ENCODE peak calls at places on chromosomes 7 and 10, in ten cellular contexts. R is lung; K is ascending aorta; Z is psoas muscle; M is left ventricle myocardium inferior; B is effector memory CD4-positive, alpha-beta T cell; A is CD4-positive, alpha-beta memory T cell; D is heart left ventricle; N is Caco-2; Q is ovary. U is an unnamed sample.

GRCh38 chr10:14571866-14572507 is 202.7 kb downstream of the FAM107B start:
- DNase-seq in Q (no peak), R (peak; percentile 90), M (no peak), A (peak; percentile 86), B (peak; percentile 64), D (no peak), K (no peak), Z (no peak), N (no peak), U (no peak)

GRCh38 chr10:84118395-84119006 is 20.8 kb upstream of the GHITM start:
- DNase-seq in Q (no peak), K (no peak), A (no peak), Z (no peak), B (no peak), R (no peak), M (no peak), N (no peak), D (no peak), U (no peak)

GRCh38 chr10:77490512-77490911 is 147.1 kb downstream of the KCNMA1 start:
- DNase-seq in D (no peak), R (no peak), Q (no peak), N (no peak), Z (no peak), M (no peak), A (no peak), B (no peak), K (no peak), U (no peak)

GRCh38 chr7:127612263-127612662 is 5.7 kb downstream of the PAX4 start:
- DNase-seq in D (no peak), R (no peak), M (no peak), B (no peak), Q (no peak), K (no peak), A (no peak), N (no peak), Z (no peak), U (no peak)

GRCh38 chr7:103689262-103689661 is 243.3 kb upstream of the SLC26A5 start:
- DNase-seq in M (no peak), Z (no peak), B (no peak), A (no peak), R (no peak), D (no peak), Q (no peak), K (no peak), N (no peak), U (no peak)

GRCh38 chr7:47830015-47830414 is 118.3 kb downstream of the PKD1L1 start:
- DNase-seq in Q (no peak), A (no peak), B (no peak), K (no peak), N (no peak), Z (no peak), R (no peak), M (no peak), D (no peak), U (no peak)

GRCh38 chr7:121395494-121395960 is 581 bp downstream of the FAM3C start:
- DNase-seq in A (no peak), M (no peak), Q (no peak), B (peak; percentile 34), R (no peak), N (no peak), D (peak; percentile 59), Z (no peak), K (no peak), U (peak; percentile 46)

GRCh38 chr10:24740714-24741113 is 17.0 kb upstream of the ARHGAP21 start:
- DNase-seq in K (no peak), M (no peak), R (no peak), D (no peak), A (no peak), Q (no peak), N (no peak), Z (no peak), B (no peak), U (no peak)

GRCh38 chr10:92490387-92490786 is 83.5 kb downstream of the IDE start:
- DNase-seq in Z (no peak), M (no peak), Q (no peak), B (no peak), N (no peak), A (no peak), K (no peak), R (no peak), D (no peak), U (no peak)

GRCh38 chr7:29968683-29969457 is 20.7 kb downstream of the SCRN1 start:
- DNase-seq in N (no peak), A (no peak), Q (no peak), R (no peak), D (no peak), Z (no peak), K (no peak), B (no peak), M (no peak), U (no peak)

GRCh38 chr10:122847782-122848604 is 2.3 kb upstream of the CUZD1 start:
- DNase-seq in N (no peak), M (no peak), A (no peak), K (no peak), R (no peak), Q (no peak), B (no peak), D (no peak), Z (no peak), U (no peak)

GRCh38 chr7:86411804-86412203 is 231.9 kb upstream of the GRM3 start:
- DNase-seq in B (no peak), M (no peak), Z (no peak), R (no peak), N (no peak), Q (no peak), K (no peak), A (no peak), D (no peak), U (no peak)

GRCh38 chr10:97812696-97813095 is 36.9 kb upstream of the GOLGA7B start:
- DNase-seq in B (no peak), Q (no peak), N (no peak), Z (no peak), A (no peak), R (no peak), M (no peak), D (no peak), K (no peak), U (no peak)

GRCh38 chr7:100789055-100789454 is 38.3 kb downstream of the EPHB4 start:
- DNase-seq in M (no peak), A (no peak), Z (no peak), B (no peak), N (peak; percentile 39), R (no peak), Q (no peak), D (no peak), K (no peak), U (no peak)

GRCh38 chr10:48520594-48520993 is 84.3 kb downstream of the ARHGAP22 start:
- DNase-seq in R (no peak), A (no peak), Q (no peak), D (no peak), M (no peak), N (no peak), K (no peak), Z (no peak), B (no peak), U (peak; percentile 3)

GRCh38 chr7:22584179-22584578 is 84.2 kb upstream of the STEAP1B start:
- DNase-seq in K (no peak), Z (no peak), R (no peak), B (no peak), D (no peak), M (no peak), A (no peak), N (no peak), Q (no peak), U (no peak)

GRCh38 chr7:108014747-108015682 is 12.1 kb upstream of the LAMB1 start:
- DNase-seq in Z (no peak), R (no peak), D (no peak), B (no peak), Q (no peak), M (no peak), K (no peak), A (no peak), N (peak; percentile 60), U (no peak)

GRCh38 chr10:31000071-31000787 is 31.4 kb downstream of the ZNF438 start:
- DNase-seq in K (no peak), D (no peak), A (no peak), N (peak; percentile 14), B (no peak), Q (no peak), Z (no peak), M (no peak), R (no peak), U (no peak)
- H3K4me1 ChIP-seq in K (no peaks in the 10 kb centered on the region), D (peaks cover 47% of the 10 kb centered on the region), A (peaks cover 28% of the 10 kb centered on the region), N (peaks cover 9% of the 10 kb centered on the region), B (peaks cover 3% of the 10 kb centered on the region), Q (peaks cover 3% of the 10 kb centered on the region), Z (peaks cover 20% of the 10 kb centered on the region), M (peaks cover 48% of the 10 kb centered on the region), R (peaks cover 19% of the 10 kb centered on the region), U (peaks cover 7% of the 10 kb centered on the region)

DNA sequence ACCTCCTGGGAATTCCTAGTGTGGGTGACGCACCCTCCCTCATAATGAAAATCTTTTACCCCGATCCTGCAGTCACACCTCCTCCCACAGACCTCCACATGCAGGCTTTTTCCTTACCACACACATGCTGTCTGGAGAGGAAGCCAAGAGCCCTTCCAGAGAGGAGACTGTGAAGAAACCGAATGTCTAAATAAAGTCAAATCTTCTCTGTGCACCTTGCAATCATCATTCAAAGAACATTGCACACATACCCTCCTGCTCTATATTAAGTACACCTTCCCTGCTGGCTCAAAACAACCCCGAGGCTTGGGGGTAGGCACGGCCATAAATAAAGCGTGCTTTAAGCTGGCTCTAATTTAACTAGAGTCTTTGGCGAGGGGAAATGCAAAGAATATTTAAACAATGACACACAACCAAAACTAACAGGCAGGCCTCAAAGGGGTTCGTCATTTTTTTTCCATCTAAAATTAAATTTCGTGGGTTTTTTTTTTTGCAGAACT is 34.9 kb downstream of the CALML3 start:
- DNase-seq in B (no peak), A (no peak), K (no peak), N (no peak), Z (no peak), Q (no peak), D (no peak), M (no peak), R (no peak), U (no peak)
- H3K4me1 ChIP-seq in B (peaks cover 9% of the 10 kb centered on the region), A (peaks cover 19% of the 10 kb centered on the region), K (peaks cover 35% of the 10 kb centered on the region), N (peaks cover 24% of the 10 kb centered on the region), Z (no peaks in the 10 kb centered on the region), Q (peaks cover 10% of the 10 kb centered on the region), D (peaks cover 17% of the 10 kb centered on the region), M (no peaks in the 10 kb centered on the region), R (no peaks in the 10 kb centered on the region), U (peaks cover 2% of the 10 kb centered on the region)

GRCh38 chr7:112596981-112597380 is 116.2 kb downstream of the LSMEM1 start:
- DNase-seq in Q (no peak), R (no peak), A (no peak), Z (no peak), D (no peak), M (no peak), B (no peak), K (no peak), N (no peak), U (no peak)
- H3K4me1 ChIP-seq in Q (no peaks in the 10 kb centered on the region), R (no peaks in the 10 kb centered on the region), A (no peaks in the 10 kb centered on the region), Z (no peaks in the 10 kb centered on the region), D (peaks cover 24% of the 10 kb centered on the region), M (peaks cover 12% of the 10 kb centered on the region), B (no peaks in the 10 kb centered on the region), K (no peaks in the 10 kb centered on the region), N (no peaks in the 10 kb centered on the region), U (no peaks in the 10 kb centered on the region)

DNA sequence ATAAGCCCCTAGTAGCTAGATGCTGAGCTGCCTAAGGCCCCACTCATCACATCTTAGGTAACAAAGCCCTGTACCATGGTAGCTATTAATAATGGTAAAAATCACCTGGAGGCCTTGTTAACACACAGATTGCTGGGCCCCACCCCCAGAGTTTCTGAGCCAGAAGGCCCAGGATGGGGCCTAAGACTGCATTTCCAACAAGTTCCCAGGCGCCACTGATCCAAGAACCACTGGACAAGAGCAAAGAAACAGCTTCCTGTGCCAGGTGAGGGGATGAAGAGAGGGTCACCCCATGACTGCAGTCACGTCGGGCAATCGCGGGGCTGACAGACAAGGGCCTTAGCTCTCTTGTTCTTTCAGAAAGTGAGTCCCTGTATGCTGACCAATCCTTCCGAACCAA is 46.8 kb downstream of the ACSM6 start:
- DNase-seq in N (no peak), B (no peak), A (no peak), K (no peak), R (no peak), Z (no peak), Q (no peak), M (no peak), D (no peak), U (no peak)
- H3K4me1 ChIP-seq in N (no peaks in the 10 kb centered on the region), B (no peaks in the 10 kb centered on the region), A (no peaks in the 10 kb centered on the region), K (no peaks in the 10 kb centered on the region), R (no peaks in the 10 kb centered on the region), Z (peaks cover 9% of the 10 kb centered on the region), Q (no peaks in the 10 kb centered on the region), M (peaks cover 39% of the 10 kb centered on the region), D (no peaks in the 10 kb centered on the region), U (no peaks in the 10 kb centered on the region)

U was measured in naive thymus-derived CD4-positive, alpha-beta T cell.